ENCODE peak calls at places on chromosomes 4 and X, in six cellular contexts. M, O, E, I, V and P are unnamed samples.

GRCh38 chr4:24809376-24809775 is 14.0 kb downstream of the SOD3 start:
- DNase-seq in M (peak), O (no peak), E (no peak), I (no peak), V (no peak), P (no peak)

GRCh38 chrX:136684120-136684519 is 36.2 kb downstream of the CD40LG start:
- DNase-seq in M (no peak), O (no peak), E (no peak), I (no peak), V (no peak), P (no peak)

GRCh38 chrX:149638860-149639259 is 7.3 kb upstream of the TMEM185A start:
- DNase-seq in M (no peak), O (no peak), E (peak), I (no peak), V (no peak), P (no peak)

GRCh38 chrX:65690057-65690855 is 22.8 kb downstream of the MSN start:
- DNase-seq in M (no peak), O (no peak), E (peak), I (no peak), V (no peak), P (no peak)

GRCh38 chr4:12949719-12950118 is 534.4 kb downstream of the RAB28 start:
- DNase-seq in M (no peak), O (no peak), E (no peak), I (no peak), V (no peak), P (no peak)

GRCh38 chr4:84877051-84877833 is 89.2 kb downstream of the WDFY3 start:
- DNase-seq in M (peak), O (no peak), E (peak), I (no peak), V (no peak), P (peak)

GRCh38 chr4:128757712-128758111 is 51.8 kb upstream of the JADE1 start:
- DNase-seq in M (no peak), O (no peak), E (peak), I (peak), V (no peak), P (peak)

GRCh38 chr4:186844059-186844681 is 120.5 kb upstream of the FAT1 start:
- DNase-seq in M (no peak), O (no peak), E (peak), I (no peak), V (no peak), P (no peak)

GRCh38 chrX:81121513-81122363 is 80.0 kb downstream of the HMGN5 start:
- DNase-seq in M (peak), O (peak), E (peak), I (peak), V (peak), P (peak)

GRCh38 chrX:10467793-10468192 is 152.6 kb downstream of the MID1 start:
- DNase-seq in M (no peak), O (no peak), E (no peak), I (no peak), V (no peak), P (no peak)

GRCh38 chr4:107098403-107098802 is 62.3 kb upstream of the DKK2 start:
- DNase-seq in M (no peak), O (no peak), E (no peak), I (no peak), V (no peak), P (no peak)

GRCh38 chr4:107094976-107095375 is 58.9 kb upstream of the DKK2 start:
- DNase-seq in M (no peak), O (no peak), E (peak), I (no peak), V (no peak), P (no peak)

DNA sequence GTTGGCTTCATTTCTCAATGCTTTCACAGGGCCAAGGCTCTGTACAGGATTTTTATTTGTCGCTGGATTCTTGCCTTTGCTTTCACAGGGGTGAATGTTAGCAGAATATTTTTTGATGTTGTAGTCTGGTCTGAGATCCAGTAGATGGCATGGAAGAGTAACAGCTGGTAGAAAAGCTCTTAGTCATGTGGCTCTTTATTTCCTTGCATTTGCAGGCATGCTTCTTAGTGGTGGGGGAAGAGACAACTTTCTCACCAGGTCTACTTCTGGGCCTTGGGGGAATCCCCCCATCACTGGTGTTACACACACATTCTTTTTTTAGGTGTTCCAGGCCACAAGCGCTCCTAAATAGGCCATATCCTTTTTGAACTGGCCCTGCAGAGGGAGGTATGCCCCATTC is 58.2 kb upstream of the DKK2 start:
- DNase-seq in M (no peak), O (no peak), E (peak), I (no peak), V (no peak), P (no peak)
- TF ChIP-seq CTCF in M (no peak), O (peak), E (peak), I (no peak), V (no peak), P (no peak)

GRCh38 chrX:49840679-49841078 is 11.6 kb downstream of the PAGE4 start:
- DNase-seq in M (peak), O (peak), E (peak), I (peak), V (peak), P (peak)
- TF ChIP-seq CTCF in M (no peak), O (peak), E (peak), I (peak), V (peak), P (peak)

DNA sequence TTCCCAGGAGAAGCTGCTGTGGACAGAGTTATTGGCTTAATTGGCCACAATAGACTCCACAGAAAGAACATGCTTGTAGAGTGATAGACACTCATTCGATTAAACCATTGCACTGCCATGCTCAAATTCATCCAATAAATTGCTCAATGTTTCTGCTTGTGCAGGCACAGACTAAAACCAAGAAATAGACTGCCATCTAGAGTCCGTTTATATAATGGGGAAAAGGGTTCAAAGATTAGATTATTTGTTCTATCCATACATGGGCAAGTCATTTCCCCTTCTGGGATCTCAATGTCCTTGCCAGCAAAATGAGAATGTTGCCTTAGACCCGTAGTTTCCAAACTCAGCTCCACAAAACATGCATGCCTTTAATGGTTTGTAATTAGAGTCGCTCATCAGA is 8.7 kb downstream of the SMIM10 start:
- DNase-seq in M (peak), O (peak), E (peak), I (no peak), V (no peak), P (no peak)
- TF ChIP-seq CTCF in M (peak), O (peak), E (peak), I (peak), V (peak), P (no peak)

GRCh38 chr4:110344165-110344564 is 131.8 kb upstream of the ENPEP start:
- DNase-seq in M (peak), O (peak), E (peak), I (no peak), V (no peak), P (no peak)
- TF ChIP-seq CTCF in M (no peak), O (peak), E (peak), I (peak), V (peak), P (peak)

DNA sequence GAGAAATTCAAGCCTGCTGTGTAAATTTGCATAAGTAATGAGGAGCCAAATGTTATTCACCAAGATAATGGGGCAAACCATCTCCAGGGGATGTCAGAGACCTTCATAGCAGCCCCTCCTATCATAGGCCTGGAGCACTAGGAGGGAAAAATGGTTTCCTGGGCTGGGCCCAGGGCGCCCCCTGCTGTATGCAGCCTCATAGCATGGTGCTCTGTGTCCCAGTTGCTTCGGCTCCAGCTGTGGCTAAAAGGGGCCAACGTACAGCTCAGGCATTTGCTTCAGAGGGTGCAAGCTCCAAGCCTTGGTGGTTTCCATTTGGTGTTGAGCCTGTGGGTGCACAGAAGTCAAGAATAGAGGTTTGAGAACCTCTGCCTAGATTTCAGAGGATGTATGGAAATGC is 859.3 kb downstream of the RPA4 start:
- DNase-seq in M (peak), O (no peak), E (no peak), I (peak), V (no peak), P (no peak)
- TF ChIP-seq CTCF in M (no peak), O (peak), E (peak), I (no peak), V (peak), P (no peak)

GRCh38 chrX:1468250-1468772 is 15.6 kb upstream of the ASMTL start:
- DNase-seq in M (peak), O (peak), E (peak), I (no peak), V (no peak), P (no peak)
- TF ChIP-seq CTCF in M (no peak), O (peak), E (no peak), I (no peak), V (no peak), P (no peak)

GRCh38 chr4:78954048-78954666 is 14.9 kb upstream of the PAQR3 start:
- DNase-seq in M (peak), O (no peak), E (no peak), I (peak), V (peak), P (peak)
- TF ChIP-seq CTCF in M (peak), O (peak), E (peak), I (peak), V (peak), P (peak)